ENCODE peak calls at places on chromosomes 13 and 19, in four cellular contexts. One of them, this sample, is unnamed.

GRCh38 chr19:13475044-13475443 is 31.2 kb downstream of the CACNA1A start:
- DNase-seq in GM19239: no peak
- DNase-seq in esophagus squamous epithelium: no peak
- DNase-seq in cardiac fibroblast: no peak
- DNase-seq in this sample: no peak

GRCh38 chr13:31200636-31200970 is 828 bp downstream of the B3GLCT start:
- DNase-seq in GM19239: no peak
- DNase-seq in esophagus squamous epithelium: no peak
- DNase-seq in cardiac fibroblast: peak; percentile 36
- DNase-seq in this sample: peak; percentile 44

GRCh38 chr13:112583592-112584277 is 4.2 kb downstream of the TUBGCP3 start:
- DNase-seq in GM19239: peak; percentile 39
- DNase-seq in esophagus squamous epithelium: no peak
- DNase-seq in cardiac fibroblast: no peak
- DNase-seq in this sample: no peak

GRCh38 chr13:99911069-99911964 is 60.2 kb downstream of the ZIC5 start:
- DNase-seq in esophagus squamous epithelium: no peak
- DNase-seq in GM19239: no peak
- DNase-seq in cardiac fibroblast: no peak
- DNase-seq in this sample: no peak

GRCh38 chr13:110155072-110155471 is 151.9 kb downstream of the COL4A1 start:
- DNase-seq in GM19239: no peak
- DNase-seq in cardiac fibroblast: no peak
- DNase-seq in esophagus squamous epithelium: no peak
- DNase-seq in this sample: no peak

GRCh38 chr13:81770868-81771505 is 1430.1 kb upstream of the SPRY2 start:
- DNase-seq in GM19239: no peak
- DNase-seq in esophagus squamous epithelium: no peak
- DNase-seq in cardiac fibroblast: no peak
- DNase-seq in this sample: no peak

GRCh38 chr13:87684850-87685735 is 13.9 kb downstream of the SLITRK5 start:
- DNase-seq in esophagus squamous epithelium: no peak
- DNase-seq in cardiac fibroblast: peak; percentile 6
- DNase-seq in GM19239: no peak
- DNase-seq in this sample: no peak

GRCh38 chr13:32031025-32031814 is at the start of gene FRY:
- DNase-seq in cardiac fibroblast: peak; percentile 51
- DNase-seq in GM19239: peak; percentile 30
- DNase-seq in esophagus squamous epithelium: no peak
- DNase-seq in this sample: peak; percentile 70

GRCh38 chr19:48489608-48490216 is 20.5 kb downstream of the CYTH2 start:
- DNase-seq in GM19239: peak; percentile 91
- DNase-seq in esophagus squamous epithelium: no peak
- DNase-seq in cardiac fibroblast: peak; percentile 62
- DNase-seq in this sample: peak; percentile 71

GRCh38 chr13:74329978-74330377 is 195.8 kb upstream of the KLF12 start:
- DNase-seq in cardiac fibroblast: no peak
- DNase-seq in GM19239: no peak
- DNase-seq in esophagus squamous epithelium: no peak
- DNase-seq in this sample: no peak

GRCh38 chr13:71017607-71018006 is 849.4 kb downstream of the DACH1 start:
- DNase-seq in GM19239: no peak
- DNase-seq in esophagus squamous epithelium: no peak
- DNase-seq in cardiac fibroblast: no peak
- DNase-seq in this sample: no peak

GRCh38 chr19:46131485-46132143 is 7.1 kb upstream of the IGFL3 start:
- DNase-seq in GM19239: no peak
- DNase-seq in cardiac fibroblast: no peak
- DNase-seq in esophagus squamous epithelium: no peak
- DNase-seq in this sample: no peak

GRCh38 chr19:7869910-7870511 is 4.2 kb downstream of the PRR36 start:
- DNase-seq in GM19239: no peak
- DNase-seq in cardiac fibroblast: peak; percentile 19
- DNase-seq in esophagus squamous epithelium: no peak
- DNase-seq in this sample: no peak

GRCh38 chr13:50955807-50956206 is 46.2 kb downstream of the RNASEH2B start:
- DNase-seq in GM19239: no peak
- DNase-seq in cardiac fibroblast: no peak
- DNase-seq in esophagus squamous epithelium: no peak
- DNase-seq in this sample: no peak

GRCh38 chr13:32001392-32001768 is 30.2 kb upstream of the FRY start:
- DNase-seq in cardiac fibroblast: peak; percentile 74
- DNase-seq in GM19239: peak; percentile 75
- DNase-seq in esophagus squamous epithelium: no peak
- DNase-seq in this sample: peak; percentile 58

GRCh38 chr19:6235031-6235951 is 44.5 kb downstream of the MLLT1 start:
- DNase-seq in esophagus squamous epithelium: no peak
- DNase-seq in cardiac fibroblast: no peak
- DNase-seq in GM19239: no peak
- DNase-seq in this sample: no peak

GRCh38 chr13:24672141-24673132 is 7.8 kb upstream of the ATP12A start:
- DNase-seq in GM19239: no peak
- DNase-seq in cardiac fibroblast: peak; percentile 7
- DNase-seq in esophagus squamous epithelium: no peak
- DNase-seq in this sample: no peak

GRCh38 chr13:77902319-77902963 is 16.2 kb downstream of the EDNRB start:
- DNase-seq in GM19239: no peak
- DNase-seq in cardiac fibroblast: no peak
- DNase-seq in esophagus squamous epithelium: no peak
- DNase-seq in this sample: no peak

GRCh38 chr19:41984961-41985360 is 9.1 kb downstream of the ATP1A3 start:
- DNase-seq in cardiac fibroblast: no peak
- DNase-seq in GM19239: no peak
- DNase-seq in esophagus squamous epithelium: no peak
- DNase-seq in this sample: no peak

GRCh38 chr19:6227941-6228325 is 51.8 kb downstream of the MLLT1 start:
- DNase-seq in cardiac fibroblast: no peak
- DNase-seq in esophagus squamous epithelium: no peak
- DNase-seq in GM19239: no peak
- DNase-seq in this sample: no peak

GRCh38 chr19:3976495-3977241 is 5.8 kb upstream of the DAPK3 start:
- DNase-seq in GM19239: no peak
- DNase-seq in cardiac fibroblast: no peak
- DNase-seq in esophagus squamous epithelium: no peak
- DNase-seq in this sample: no peak

GRCh38 chr19:6416658-6417405 is 7.8 kb downstream of the KHSRP start:
- DNase-seq in GM19239: no peak
- DNase-seq in esophagus squamous epithelium: no peak
- DNase-seq in cardiac fibroblast: no peak
- DNase-seq in this sample: no peak

GRCh38 chr19:30445385-30445784 is 73.2 kb downstream of the ZNF536 start:
- DNase-seq in GM19239: no peak
- DNase-seq in esophagus squamous epithelium: no peak
- DNase-seq in cardiac fibroblast: no peak
- DNase-seq in this sample: no peak

GRCh38 chr19:46704379-46705076 is 12.4 kb downstream of the PRKD2 start:
- DNase-seq in GM19239: peak; percentile 86
- DNase-seq in cardiac fibroblast: peak; percentile 59
- DNase-seq in esophagus squamous epithelium: no peak
- DNase-seq in this sample: peak; percentile 86

GRCh38 chr13:79423801-79424642 is 18.0 kb upstream of the RBM26 start:
- DNase-seq in esophagus squamous epithelium: no peak
- DNase-seq in cardiac fibroblast: peak; percentile 78
- DNase-seq in GM19239: no peak
- DNase-seq in this sample: no peak

GRCh38 chr13:45500492-45501174 is 35.9 kb downstream of the COG3 start:
- DNase-seq in esophagus squamous epithelium: no peak
- DNase-seq in cardiac fibroblast: peak; percentile 95
- DNase-seq in GM19239: no peak
- DNase-seq in this sample: no peak

GRCh38 chr19:39848392-39848791 is 2.2 kb upstream of the FBL start:
- DNase-seq in cardiac fibroblast: no peak
- DNase-seq in esophagus squamous epithelium: no peak
- DNase-seq in GM19239: no peak
- DNase-seq in this sample: no peak

GRCh38 chr19:1445932-1446712 is 3.8 kb upstream of the APC2 start:
- DNase-seq in GM19239: no peak
- DNase-seq in cardiac fibroblast: no peak
- DNase-seq in esophagus squamous epithelium: no peak
- DNase-seq in this sample: no peak

GRCh38 chr13:22938576-22938975 is 242.2 kb upstream of the SGCG start:
- DNase-seq in esophagus squamous epithelium: no peak
- DNase-seq in GM19239: no peak
- DNase-seq in cardiac fibroblast: no peak
- DNase-seq in this sample: no peak

GRCh38 chr19:4380254-4380727 is 20.1 kb downstream of the SH3GL1 start:
- DNase-seq in esophagus squamous epithelium: no peak
- DNase-seq in GM19239: no peak
- DNase-seq in cardiac fibroblast: no peak
- DNase-seq in this sample: peak; percentile 63

GRCh38 chr19:17575871-17576757 is 20.7 kb downstream of the COLGALT1 start:
- DNase-seq in esophagus squamous epithelium: no peak
- DNase-seq in GM19239: no peak
- DNase-seq in cardiac fibroblast: no peak
- DNase-seq in this sample: no peak

GRCh38 chr19:30358319-30358718 is 13.9 kb upstream of the ZNF536 start:
- DNase-seq in esophagus squamous epithelium: no peak
- DNase-seq in cardiac fibroblast: no peak
- DNase-seq in GM19239: no peak
- DNase-seq in this sample: no peak

GRCh38 chr13:60273971-60274370 is 110.2 kb upstream of the DIAPH3 start:
- DNase-seq in GM19239: no peak
- DNase-seq in cardiac fibroblast: no peak
- DNase-seq in esophagus squamous epithelium: no peak
- DNase-seq in this sample: no peak

GRCh38 chr13:40974460-40975407 is 44.4 kb downstream of the ELF1 start:
- DNase-seq in esophagus squamous epithelium: no peak
- DNase-seq in GM19239: no peak
- DNase-seq in cardiac fibroblast: peak; percentile 61
- DNase-seq in this sample: no peak

GRCh38 chr13:59750860-59751259 is 412.9 kb downstream of the DIAPH3 start:
- DNase-seq in esophagus squamous epithelium: no peak
- DNase-seq in cardiac fibroblast: peak; percentile 58
- DNase-seq in GM19239: no peak
- DNase-seq in this sample: no peak

GRCh38 chr19:49498475-49498874 is 2.2 kb downstream of the RPS11 start:
- DNase-seq in GM19239: no peak
- DNase-seq in cardiac fibroblast: no peak
- DNase-seq in esophagus squamous epithelium: no peak
- DNase-seq in this sample: no peak

GRCh38 chr19:31272707-31273106 is 76.5 kb downstream of the TSHZ3 start:
- DNase-seq in GM19239: no peak
- DNase-seq in esophagus squamous epithelium: no peak
- DNase-seq in cardiac fibroblast: no peak
- DNase-seq in this sample: no peak

GRCh38 chr13:51412431-51412830 is 40.4 kb downstream of the INTS6 start:
- DNase-seq in esophagus squamous epithelium: no peak
- DNase-seq in cardiac fibroblast: no peak
- DNase-seq in GM19239: no peak
- DNase-seq in this sample: no peak

GRCh38 chr13:61700663-61701062 is 285.0 kb upstream of the PCDH20 start:
- DNase-seq in esophagus squamous epithelium: no peak
- DNase-seq in cardiac fibroblast: no peak
- DNase-seq in GM19239: no peak
- DNase-seq in this sample: no peak

GRCh38 chr13:75699062-75699461 is 62.9 kb downstream of the LMO7 start:
- DNase-seq in esophagus squamous epithelium: no peak
- DNase-seq in GM19239: no peak
- DNase-seq in cardiac fibroblast: no peak
- DNase-seq in this sample: no peak

This sample was measured in heart right ventricle.